ENCODE peak calls at places on chromosomes 3 and 15, in seven cellular contexts. R is lower lobe of right lung; T is lung; O is neural progenitor cell; M is psoas muscle; V is CD8-positive, alpha-beta memory T cell; I is H9. X is an unnamed sample. For H3K4me1 and H3K9me3, the result is how much of the 10 kb centered on the place peaks cover.

GRCh38 chr15:100211855-100212850 is 129.6 kb downstream of the ADAMTS17 start:
- DNase-seq in I (no peak), O (no peak), T (no peak), M (no peak), V (no peak), R (no peak), X (no peak)

GRCh38 chr3:71659758-71660666 is 65.2 kb downstream of the EIF4E3 start:
- DNase-seq in I (no peak), V (no peak), T (no peak), O (no peak), M (no peak), R (no peak), X (no peak)

GRCh38 chr3:9253327-9253726 is 3.9 kb upstream of the SRGAP3 start:
- DNase-seq in R (no peak), I (peak), M (no peak), V (no peak), T (no peak), O (no peak), X (no peak)

GRCh38 chr3:196341142-196341541 is 3.0 kb upstream of the TM4SF19 start:
- DNase-seq in V (no peak), I (no peak), O (no peak), R (no peak), M (no peak), T (no peak), X (no peak)

GRCh38 chr3:155872904-155873646 is 2.6 kb downstream of the GMPS start:
- DNase-seq in M (no peak), R (no peak), V (no peak), T (no peak), O (no peak), I (no peak), X (no peak)

GRCh38 chr15:89912145-89912673 is 543 bp downstream of the ARPIN start:
- DNase-seq in T (no peak), R (peak), V (no peak), O (peak), I (peak), M (peak), X (no peak)

GRCh38 chr3:136955813-136956212 is 2.0 kb upstream of the IL20RB start:
- DNase-seq in I (no peak), M (no peak), T (no peak), O (no peak), R (no peak), V (no peak), X (no peak)

GRCh38 chr3:193556841-193557240 is 2.1 kb upstream of the ATP13A4 start:
- DNase-seq in M (no peak), I (no peak), V (no peak), R (no peak), O (no peak), T (peak), X (no peak)

GRCh38 chr3:12351145-12351544 is 62.3 kb downstream of the PPARG start:
- DNase-seq in I (no peak), V (no peak), O (no peak), R (no peak), T (no peak), M (peak), X (peak)

GRCh38 chr3:66427951-66428350 is 72.9 kb downstream of the LRIG1 start:
- DNase-seq in I (no peak), V (no peak), T (no peak), R (no peak), O (no peak), M (no peak), X (no peak)

GRCh38 chr3:113952921-113953320 is 5.1 kb downstream of the ZDHHC23 start:
- DNase-seq in O (no peak), V (no peak), T (no peak), R (no peak), M (no peak), I (no peak), X (no peak)

GRCh38 chr15:43105077-43105769 is 615 bp downstream of the UBR1 start:
- DNase-seq in T (no peak), R (no peak), M (no peak), V (peak), I (no peak), O (peak), X (no peak)

GRCh38 chr3:134609821-134610454 is 40.9 kb downstream of the KY start:
- DNase-seq in O (no peak), T (no peak), V (no peak), I (no peak), M (no peak), R (no peak), X (no peak)

GRCh38 chr3:52851348-52851747 is 16.5 kb upstream of the MUSTN1 start:
- DNase-seq in O (peak), R (no peak), I (peak), V (no peak), M (no peak), T (no peak), X (no peak)

GRCh38 chr15:58232273-58233065 is 94.3 kb downstream of the AQP9 start:
- DNase-seq in R (no peak), V (no peak), I (no peak), M (no peak), O (no peak), T (no peak), X (peak)

GRCh38 chr3:52983336-52983807 is 62.5 kb downstream of the SFMBT1 start:
- DNase-seq in V (no peak), M (no peak), R (no peak), T (no peak), I (no peak), O (no peak), X (no peak)

GRCh38 chr3:162391301-162391700 is 894.7 kb downstream of the OTOL1 start:
- DNase-seq in R (no peak), T (no peak), I (no peak), M (no peak), V (no peak), O (no peak), X (no peak)

GRCh38 chr3:146889616-146890015 is 284.5 kb upstream of the PLSCR5 start:
- DNase-seq in T (no peak), V (no peak), R (no peak), I (no peak), M (no peak), O (no peak), X (no peak)

GRCh38 chr15:86522721-86523120 is 443.1 kb downstream of the AGBL1 start:
- DNase-seq in V (no peak), R (no peak), O (no peak), I (no peak), T (no peak), M (no peak), X (no peak)

GRCh38 chr15:98983333-98983732 is 24.3 kb downstream of the PGPEP1L start:
- DNase-seq in T (peak), R (no peak), O (no peak), M (no peak), I (no peak), V (no peak), X (peak)

GRCh38 chr3:4746241-4746958 is 232.8 kb upstream of the BHLHE40 start:
- DNase-seq in V (no peak), T (no peak), O (no peak), I (no peak), M (no peak), R (no peak), X (no peak)

GRCh38 chr3:107641572-107642307 is 119.0 kb downstream of the BBX start:
- DNase-seq in V (no peak), T (no peak), M (no peak), O (no peak), R (no peak), I (no peak), X (no peak)

GRCh38 chr3:72461787-72462186 is 386.5 kb downstream of the SHQ1 start:
- DNase-seq in I (no peak), M (peak), R (peak), O (no peak), T (peak), V (no peak), X (no peak)

GRCh38 chr3:32453346-32453745 is 49.3 kb downstream of the CMTM6 start:
- DNase-seq in O (no peak), R (no peak), T (no peak), M (no peak), V (no peak), I (no peak), X (no peak)

GRCh38 chr3:143885803-143886427 is 37.6 kb upstream of the SLC9A9 start:
- DNase-seq in T (no peak), R (no peak), V (no peak), O (peak), M (no peak), I (peak), X (no peak)

GRCh38 chr3:149662240-149662887 is 4.5 kb upstream of the WWTR1 start:
- DNase-seq in O (no peak), T (no peak), M (no peak), V (no peak), I (no peak), R (no peak), X (no peak)

GRCh38 chr15:63718590-63719035 is 115.1 kb downstream of the HERC1 start:
- DNase-seq in V (no peak), I (no peak), T (no peak), O (no peak), R (no peak), M (no peak), X (no peak)

GRCh38 chr3:193297421-193297820 is 56.4 kb downstream of the PLAAT1 start:
- DNase-seq in R (no peak), O (no peak), T (no peak), M (no peak), V (no peak), I (no peak), X (no peak)

GRCh38 chr15:68464451-68465090 is 32.6 kb upstream of the ITGA11 start:
- DNase-seq in T (no peak), V (no peak), O (no peak), I (no peak), M (peak), R (no peak), X (no peak)

GRCh38 chr3:4825572-4826236 is 153.5 kb upstream of the BHLHE40 start:
- DNase-seq in R (peak), V (no peak), O (no peak), I (no peak), M (peak), T (peak), X (peak)

GRCh38 chr15:58852347-58852746 is 81.1 kb downstream of the SLTM start:
- DNase-seq in I (no peak), R (no peak), T (no peak), M (no peak), O (no peak), V (no peak), X (no peak)

GRCh38 chr15:75130597-75131268 is 70.9 kb upstream of the C15orf39 start:
- DNase-seq in O (no peak), T (no peak), M (no peak), I (no peak), R (no peak), V (no peak), X (no peak)

GRCh38 chr3:134544306-134544705 is 58.4 kb downstream of the CEP63 start:
- DNase-seq in V (no peak), M (no peak), R (no peak), O (no peak), T (no peak), I (no peak), X (no peak)

GRCh38 chr3:143484851-143485512 is 363.3 kb downstream of the SLC9A9 start:
- DNase-seq in M (no peak), R (no peak), V (no peak), I (no peak), O (no peak), T (no peak), X (no peak)

GRCh38 chr3:6354653-6355052 is 506.3 kb upstream of the GRM7 start:
- DNase-seq in O (no peak), V (no peak), M (no peak), R (no peak), T (no peak), I (no peak), X (no peak)

GRCh38 chr15:80937718-80938117 is 51.9 kb downstream of the MESD start:
- DNase-seq in M (no peak), T (no peak), I (no peak), O (no peak), V (no peak), R (no peak), X (no peak)
- H3K27ac ChIP-seq in M (no peak), T (no peak), I (no peak), O (no peak), V (no peak), R (no peak), X (no peak)

GRCh38 chr3:18405141-18405540 is 20.0 kb downstream of the SATB1 start:
- DNase-seq in T (no peak), M (no peak), R (no peak), O (no peak), I (no peak), V (no peak), X (no peak)
- H3K4me1 ChIP-seq in T (under half), M (under half), R (under half), O (under half), I (under half), V (half or more), X (under half)

DNA sequence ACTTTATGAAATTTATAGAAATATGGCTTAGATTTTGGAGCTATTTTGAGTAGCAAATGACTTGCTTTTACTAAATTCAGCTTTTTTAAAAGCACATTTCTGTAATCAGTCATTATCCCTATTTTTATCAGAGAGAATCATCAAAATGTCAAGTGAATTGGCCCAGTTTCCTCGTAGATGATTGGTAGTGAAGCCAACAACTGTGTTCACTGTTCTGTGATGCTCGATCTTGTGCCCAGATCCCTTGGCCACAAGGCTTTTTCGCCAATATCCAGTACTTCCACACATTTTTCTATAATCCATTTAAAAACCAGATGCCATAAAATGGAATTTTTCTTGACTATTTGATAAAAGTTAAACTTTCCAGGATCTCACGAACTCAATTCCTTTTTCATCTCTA is 336.5 kb downstream of the ZNF385D start:
- DNase-seq in R (no peak), I (no peak), T (no peak), M (no peak), V (no peak), O (no peak), X (no peak)
- H3K9me3 ChIP-seq in R (under half), I (under half), T (under half), M (under half), V (under half), O (under half), X (under half)

DNA sequence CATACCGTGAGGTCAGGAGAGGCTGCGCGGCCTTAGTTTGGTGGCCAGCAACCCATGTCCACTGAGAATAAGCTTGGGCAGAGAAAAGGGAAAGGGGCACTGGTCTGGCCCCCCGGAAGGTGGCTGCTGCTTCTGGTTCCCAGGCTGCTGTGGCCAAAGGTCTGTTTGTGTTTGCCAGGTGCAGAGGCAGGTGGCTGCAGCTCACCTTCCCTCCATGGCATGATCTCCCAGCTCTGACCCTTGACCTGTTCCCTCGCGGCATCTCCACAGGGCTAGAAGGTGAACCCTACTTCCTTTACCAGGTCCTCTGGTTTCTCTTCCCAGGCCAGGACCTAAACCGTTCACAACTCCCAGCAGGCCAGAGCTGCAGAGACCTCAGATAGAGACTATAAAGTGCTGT is 13.8 kb downstream of the VPS18 start:
- DNase-seq in T (no peak), I (peak), V (no peak), R (no peak), M (no peak), O (no peak), X (no peak)
- H3K27ac ChIP-seq in T (no peak), I (no peak), V (no peak), R (peak), M (peak), O (no peak), X (peak)